ENCODE peak calls at places on chromosomes 5 and 9, in eight cellular contexts. K, G, Y, Q, S, M, F and P are unnamed samples.

GRCh38 chr5:65801332-65801731 is 79.3 kb downstream of the NLN start:
- DNase-seq in K (no peak), G (no peak), Y (no peak), Q (no peak), S (no peak), M (no peak), F (no peak), P (no peak)

GRCh38 chr9:19104528-19105282 is 2.0 kb upstream of the HAUS6 start:
- DNase-seq in K (no peak), G (no peak), Y (no peak), Q (no peak), S (no peak), M (no peak), F (no peak), P (no peak)

GRCh38 chr5:59039003-59039295 is 456.1 kb downstream of the RAB3C start:
- DNase-seq in K (no peak), G (peak), Y (peak), Q (no peak), S (no peak), M (no peak), F (no peak), P (no peak)

GRCh38 chr5:120988970-120989369 is 524.9 kb downstream of the PRR16 start:
- DNase-seq in K (no peak), G (no peak), Y (no peak), Q (no peak), S (no peak), M (no peak), F (no peak), P (no peak)

GRCh38 chr5:149747141-149747832 is 17.2 kb downstream of the PPARGC1B start:
- DNase-seq in K (no peak), G (no peak), Y (no peak), Q (no peak), S (no peak), M (no peak), F (peak), P (peak)

GRCh38 chr9:130140701-130141100 is 31.5 kb upstream of the NCS1 start:
- DNase-seq in K (no peak), G (no peak), Y (no peak), Q (no peak), S (no peak), M (peak), F (no peak), P (no peak)

GRCh38 chr5:153153086-153153485 is 337.4 kb upstream of the GRIA1 start:
- DNase-seq in K (no peak), G (no peak), Y (no peak), Q (no peak), S (no peak), M (no peak), F (no peak), P (peak)

GRCh38 chr5:102771435-102771834 is 16.3 kb downstream of the PAM start:
- DNase-seq in K (no peak), G (no peak), Y (no peak), Q (no peak), S (no peak), M (no peak), F (no peak), P (no peak)

GRCh38 chr9:116162241-116162781 is 8.7 kb downstream of the PAPPA start:
- DNase-seq in K (no peak), G (peak), Y (no peak), Q (no peak), S (no peak), M (no peak), F (no peak), P (no peak)

GRCh38 chr5:146068136-146068717 is 37.1 kb downstream of the PLAC8L1 start:
- DNase-seq in K (no peak), G (no peak), Y (no peak), Q (no peak), S (no peak), M (no peak), F (no peak), P (no peak)

GRCh38 chr5:171309526-171310333 is 682 bp downstream of the TLX3 start:
- DNase-seq in K (no peak), G (peak), Y (peak), Q (no peak), S (no peak), M (peak), F (no peak), P (no peak)